ENCODE peak calls at places on chromosomes 11 and 22, in five cellular contexts. A is K562, K is GM12891, W is HepG2, N is H1. V is an unnamed sample.
A peak's percentile ranks its signal among the peaks of the same experiment; 100 is the strongest.

GRCh38 chr22:23750744-23751440 is at the start of gene ZNF70:
- DNase-seq in W (peak; percentile 69), N (peak; percentile 90), A (peak; percentile 86), K (peak; percentile 88), V (peak; percentile 90)

GRCh38 chr11:62922653-62923371 is 1.6 kb upstream of the CHRM1 start:
- DNase-seq in K (no peak), W (no peak), N (peak; percentile 87), A (peak; percentile 79), V (no peak)

GRCh38 chr11:5476184-5476819 is 12.2 kb upstream of the OR52D1 start:
- DNase-seq in A (peak; percentile 74), N (no peak), W (peak; percentile 36), K (peak; percentile 44), V (peak; percentile 13)

GRCh38 chr11:65381721-65382035 is 768 bp downstream of the SLC25A45 start:
- DNase-seq in W (peak; percentile 94), K (no peak), A (no peak), N (no peak), V (no peak)

GRCh38 chr22:41917906-41918791 is 3.3 kb upstream of the SHISA8 start:
- DNase-seq in A (no peak), W (no peak), N (no peak), K (no peak), V (no peak)

GRCh38 chr22:36238348-36239149 is 778 bp downstream of the APOL2 start:
- DNase-seq in W (no peak), A (peak; percentile 36), N (no peak), K (no peak), V (no peak)

GRCh38 chr22:44567846-44568493 is 69.9 kb upstream of the RTL6 start:
- DNase-seq in N (no peak), K (no peak), W (peak; percentile 45), A (no peak), V (no peak)

GRCh38 chr22:24155597-24156145 is 25.6 kb upstream of the SUSD2 start:
- DNase-seq in N (peak; percentile 80), K (peak; percentile 72), A (no peak), W (peak; percentile 32), V (peak; percentile 64)

GRCh38 chr11:87300640-87301381 is 263.1 kb downstream of the TMEM135 start:
- DNase-seq in A (peak; percentile 13), W (no peak), K (no peak), N (no peak), V (no peak)

GRCh38 chr22:42948205-42948804 is 66.6 kb downstream of the PACSIN2 start:
- DNase-seq in K (no peak), N (no peak), W (no peak), A (no peak), V (no peak)

GRCh38 chr22:47292546-47293320 is 530.3 kb downstream of the TBC1D22A start:
- DNase-seq in W (no peak), N (no peak), A (no peak), K (no peak), V (no peak)

GRCh38 chr22:49838771-49839717 is 11.4 kb upstream of the BRD1 start:
- DNase-seq in A (no peak), W (no peak), K (peak; percentile 68), N (peak; percentile 74), V (no peak)

GRCh38 chr11:116885951-116886629 is 48.7 kb upstream of the APOA1 start:
- DNase-seq in W (no peak), A (no peak), K (no peak), N (no peak), V (no peak)

GRCh38 chr11:66328036-66328306 is 8.3 kb downstream of the RIN1 start:
- DNase-seq in W (no peak), A (no peak), K (no peak), N (no peak), V (no peak)

GRCh38 chr22:39583066-39583667 is 12.6 kb downstream of the CACNA1I start:
- DNase-seq in K (no peak), N (no peak), W (no peak), A (no peak), V (no peak)

GRCh38 chr11:22192642-22193347 is at the start of gene ANO5:
- DNase-seq in W (no peak), K (peak; percentile 42), N (peak; percentile 87), A (peak; percentile 42), V (peak; percentile 37)

GRCh38 chr11:61061081-61061826 is 41.0 kb upstream of the CD5 start:
- DNase-seq in W (no peak), A (no peak), K (peak; percentile 60), N (no peak), V (peak; percentile 52)

GRCh38 chr11:84106560-84106959 is 820.4 kb upstream of the CCDC90B start:
- DNase-seq in A (no peak), W (peak; percentile 1), N (no peak), K (no peak), V (no peak)

GRCh38 chr11:1360181-1360834 is 29.4 kb upstream of the BRSK2 start:
- DNase-seq in A (no peak), W (no peak), K (no peak), N (no peak), V (no peak)

GRCh38 chr22:43326342-43326825 is 16.8 kb downstream of the SCUBE1 start:
- DNase-seq in A (no peak), N (no peak), W (no peak), K (no peak), V (no peak)

GRCh38 chr11:75277991-75278790 is 37.6 kb downstream of the TPBGL start:
- DNase-seq in K (no peak), N (no peak), A (no peak), W (no peak), V (no peak)

GRCh38 chr11:133947298-133947905 is 9.4 kb downstream of the IGSF9B start:
- DNase-seq in N (peak; percentile 87), A (no peak), W (peak; percentile 20), K (no peak), V (peak; percentile 75)

GRCh38 chr22:42277988-42278776 is 7.7 kb upstream of the TCF20 start:
- DNase-seq in A (no peak), K (no peak), N (no peak), W (no peak), V (no peak)

GRCh38 chr22:48918585-48919186 is 909.0 kb downstream of the BRD1 start:
- DNase-seq in N (peak; percentile 33), K (no peak), W (peak; percentile 65), A (no peak), V (no peak)

DNA sequence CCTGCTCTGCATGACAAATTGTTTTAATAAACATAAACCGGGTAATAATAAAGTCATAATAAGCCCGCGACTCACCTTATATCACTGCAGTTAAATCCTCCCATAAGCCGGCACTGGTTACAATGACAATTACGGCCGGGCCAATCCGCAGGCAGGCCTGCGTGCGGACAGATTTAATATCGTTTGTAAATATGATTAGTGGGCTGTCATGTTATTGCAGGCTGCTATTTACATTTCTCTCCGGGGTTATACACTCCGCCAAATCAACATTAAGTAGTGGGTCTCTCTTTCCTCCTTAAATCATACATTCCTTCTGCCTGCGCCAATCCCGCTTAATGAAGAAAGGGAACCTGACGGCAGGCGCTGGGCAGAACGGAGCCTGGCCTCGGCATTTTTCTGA is 51.8 kb upstream of the LMO1 start:
- DNase-seq in N (no peak), W (no peak), A (no peak), K (no peak), V (no peak)
- TF ChIP-seq POLR2AphosphoS5 in N (no peak), W (no peak), A (no peak), K (no peak), V (no peak)

GRCh38 chr11:73655686-73656085 is 9.3 kb downstream of the PLEKHB1 start:
- DNase-seq in K (no peak), A (no peak), W (no peak), N (no peak), V (no peak)
- TF ChIP-seq POLR2A in K (no peak), A (no peak), W (no peak), N (no peak), V (no peak)

GRCh38 chr11:68806931-68807844 is 34.5 kb downstream of the CPT1A start:
- DNase-seq in N (no peak), W (no peak), A (no peak), K (no peak), V (no peak)
- TF ChIP-seq TAF1 in N (no peak), W (no peak), A (no peak), K (no peak), V (no peak)

GRCh38 chr11:111336062-111336461 is 37.7 kb downstream of the POU2AF3 start:
- DNase-seq in W (no peak), A (no peak), N (no peak), K (no peak), V (no peak)
- TF ChIP-seq POLR2AphosphoS5 in W (no peak), A (no peak), N (no peak), K (no peak), V (no peak)

GRCh38 chr22:46045459-46046298 is 68.7 kb upstream of the WNT7B start:
- DNase-seq in W (no peak), K (no peak), A (no peak), N (no peak), V (no peak)
- TF ChIP-seq POLR2A in W (no peak), K (no peak), A (no peak), N (no peak), V (no peak)

GRCh38 chr11:102564110-102564509 is 33.6 kb upstream of the MMP7 start:
- DNase-seq in W (peak; percentile 27), K (no peak), A (peak; percentile 30), N (no peak), V (no peak)
- TF ChIP-seq TAF1 in W (no peak), K (no peak), A (no peak), N (no peak), V (no peak)

V was measured in GM12892.